ENCODE peak calls at places on chromosomes 13 and 19, in nine cellular contexts. X is A549, U is NB4, B is heart right ventricle, K is neural crest cell, Y is spleen, R is GM23338, Z is nephron progenitor cell, V is epithelial cell of esophagus. T is an unnamed sample.

GRCh38 chr19:42402376-42403116 is 12.4 kb upstream of the CNFN start:
- DNase-seq in X (no peak), U (no peak), B (no peak), K (no peak), Y (peak; percentile 74), R (no peak), Z (no peak), V (no peak), T (no peak)

GRCh38 chr13:21175656-21176194 is 627 bp downstream of the SKA3 start:
- DNase-seq in X (no peak), U (no peak), B (no peak), K (no peak), Y (no peak), R (no peak), Z (no peak), V (no peak), T (no peak)

GRCh38 chr19:56132316-56132822 is 8.7 kb upstream of the ZNF444 start:
- DNase-seq in X (no peak), U (no peak), B (peak; percentile 45), K (no peak), Y (no peak), R (no peak), Z (no peak), V (no peak), T (no peak)

GRCh38 chr13:61013782-61014181 is 401.9 kb downstream of the PCDH20 start:
- DNase-seq in X (no peak), U (no peak), B (no peak), K (no peak), Y (no peak), R (no peak), Z (no peak), V (no peak), T (no peak)

GRCh38 chr13:99605417-99606321 is 104.4 kb downstream of the TM9SF2 start:
- DNase-seq in X (peak; percentile 54), U (peak; percentile 69), B (peak; percentile 44), K (peak; percentile 27), Y (peak; percentile 89), R (peak; percentile 75), Z (peak; percentile 29), V (peak; percentile 45), T (peak; percentile 20)

GRCh38 chr13:95620498-95621140 is 23.9 kb downstream of the DZIP1 start:
- DNase-seq in X (no peak), U (no peak), B (no peak), K (no peak), Y (no peak), R (no peak), Z (no peak), V (no peak), T (no peak)

GRCh38 chr13:73056054-73056962 is 2.5 kb upstream of the KLF5 start:
- DNase-seq in X (peak; percentile 56), U (no peak), B (no peak), K (no peak), Y (no peak), R (no peak), Z (no peak), V (peak; percentile 76), T (no peak)

GRCh38 chr13:47841131-47841530 is 159.9 kb downstream of the SUCLA2 start:
- DNase-seq in X (no peak), U (no peak), B (no peak), K (no peak), Y (no peak), R (no peak), Z (no peak), V (no peak), T (no peak)

GRCh38 chr19:709965-710714 is 1.4 kb downstream of the PALM start:
- DNase-seq in X (no peak), U (no peak), B (peak; percentile 67), K (no peak), Y (no peak), R (no peak), Z (no peak), V (no peak), T (no peak)

GRCh38 chr19:4042731-4043082 is 24.0 kb downstream of the ZBTB7A start:
- DNase-seq in X (no peak), U (no peak), B (no peak), K (no peak), Y (no peak), R (no peak), Z (no peak), V (peak; percentile 37), T (no peak)

GRCh38 chr13:26616126-26616525 is 58.6 kb downstream of the WASF3 start:
- DNase-seq in X (no peak), U (no peak), B (no peak), K (no peak), Y (no peak), R (no peak), Z (no peak), V (peak; percentile 88), T (no peak)

GRCh38 chr13:101514695-101515275 is 62.3 kb downstream of the ITGBL1 start:
- DNase-seq in X (peak; percentile 2), U (peak; percentile 53), B (peak; percentile 23), K (peak; percentile 6), Y (no peak), R (peak; percentile 76), Z (peak; percentile 8), V (peak; percentile 75), T (no peak)
- TF ChIP-seq CTCF in X (peak; percentile 75), U (peak; percentile 53), B (peak; percentile 55), K (peak; percentile 83), Y (peak; percentile 59), R (peak; percentile 61), Z (peak; percentile 58), V (peak; percentile 72), T (no peak)

GRCh38 chr19:37551123-37551993 is 43.2 kb downstream of the ZNF571 start:
- DNase-seq in X (no peak), U (peak; percentile 5), B (peak; percentile 47), K (no peak), Y (no peak), R (peak; percentile 58), Z (no peak), V (peak; percentile 75), T (no peak)
- TF ChIP-seq CTCF in X (no peak), U (no peak), B (peak; percentile 29), K (no peak), Y (peak; percentile 35), R (peak; percentile 56), Z (no peak), V (peak; percentile 70), T (no peak)

GRCh38 chr13:81058916-81059290 is 718.0 kb upstream of the SPRY2 start:
- DNase-seq in X (no peak), U (no peak), B (no peak), K (no peak), Y (no peak), R (no peak), Z (no peak), V (peak; percentile 54), T (no peak)

GRCh38 chr13:81058211-81058915 is 717.4 kb upstream of the SPRY2 start:
- DNase-seq in X (no peak), U (no peak), B (no peak), K (no peak), Y (no peak), R (no peak), Z (no peak), V (peak; percentile 30), T (no peak)
- TF ChIP-seq CTCF in X (no peak), U (no peak), B (no peak), K (no peak), Y (no peak), R (no peak), Z (no peak), V (no peak), T (no peak)

GRCh38 chr13:24076124-24076523 is 84.4 kb upstream of the SPATA13 start:
- DNase-seq in X (peak; percentile 19), U (no peak), B (no peak), K (no peak), Y (no peak), R (no peak), Z (no peak), V (no peak), T (no peak)
- TF ChIP-seq CTCF in X (no peak), U (no peak), B (no peak), K (no peak), Y (no peak), R (no peak), Z (no peak), V (no peak), T (no peak)

GRCh38 chr19:51107406-51108065 is 673 bp downstream of the CTU1 start:
- DNase-seq in X (peak; percentile 41), U (no peak), B (no peak), K (no peak), Y (no peak), R (peak; percentile 32), Z (no peak), V (peak; percentile 36), T (no peak)
- TF ChIP-seq CTCF in X (no peak), U (no peak), B (no peak), K (peak; percentile 0), Y (no peak), R (no peak), Z (no peak), V (no peak), T (no peak)

T was measured in gastrocnemius medialis.